ENCODE peak calls at places on chromosomes 4 and X, in four cellular contexts. V is SK-N-SH, C is GM12878, N is A549. I is an unnamed sample.

GRCh38 chr4:126479709-126480108 is 1153.0 kb upstream of the INTU start:
- DNase-seq in V (no peak), C (no peak), N (no peak), I (no peak)

GRCh38 chr4:16264798-16265197 is 38.5 kb upstream of the TAPT1 start:
- DNase-seq in V (peak), C (peak), N (peak), I (peak)

GRCh38 chrX:16870861-16871584 is 861 bp upstream of the RBBP7 start:
- DNase-seq in V (peak), C (no peak), N (no peak), I (no peak)

GRCh38 chr4:25345880-25346279 is 31.2 kb upstream of the ANAPC4 start:
- DNase-seq in V (no peak), C (no peak), N (no peak), I (no peak)

GRCh38 chr4:1802151-1802715 is 9.1 kb downstream of the FGFR3 start:
- DNase-seq in V (no peak), C (no peak), N (no peak), I (peak)

GRCh38 chr4:1767058-1767769 is 25.9 kb upstream of the FGFR3 start:
- DNase-seq in V (peak), C (no peak), N (peak), I (no peak)

GRCh38 chr4:38967260-38968095 is 64.7 kb downstream of the TMEM156 start:
- DNase-seq in V (no peak), C (no peak), N (peak), I (peak)

GRCh38 chr4:136650541-136651277 is 881.6 kb downstream of the PCDH18 start:
- DNase-seq in V (no peak), C (peak), N (peak), I (peak)

GRCh38 chrX:124103966-124104365 is 142.5 kb downstream of the STAG2 start:
- DNase-seq in V (no peak), C (no peak), N (no peak), I (no peak)

GRCh38 chr4:167233523-167234387 is 539 bp downstream of the SPOCK3 start:
- DNase-seq in V (peak), C (no peak), N (peak), I (no peak)

GRCh38 chr4:121662225-121662624 is 34.6 kb downstream of the ANXA5 start:
- DNase-seq in V (no peak), C (no peak), N (no peak), I (no peak)

GRCh38 chr4:125313497-125313896 is 1.3 kb upstream of the FAT4 start:
- DNase-seq in V (peak), C (no peak), N (peak), I (peak)

GRCh38 chr4:185679523-185679922 is 132.5 kb downstream of the SORBS2 start:
- DNase-seq in V (no peak), C (no peak), N (no peak), I (no peak)

GRCh38 chr4:106301393-106302084 is 14.5 kb downstream of the TBCK start:
- DNase-seq in V (no peak), C (no peak), N (no peak), I (no peak)

GRCh38 chr4:93791570-93792195 is 36.9 kb upstream of the ATOH1 start:
- DNase-seq in V (peak), C (no peak), N (peak), I (peak)

GRCh38 chr4:143700060-143700419 is 435 bp downstream of the FREM3 start:
- DNase-seq in V (peak), C (no peak), N (no peak), I (no peak)

GRCh38 chr4:1062419-1062818 is 50.9 kb downstream of the RNF212 start:
- DNase-seq in V (no peak), C (no peak), N (no peak), I (no peak)

GRCh38 chr4:98626350-98626749 is 32.1 kb downstream of the TSPAN5 start:
- DNase-seq in V (no peak), C (no peak), N (peak), I (no peak)

GRCh38 chr4:107304699-107305286 is 268.7 kb upstream of the DKK2 start:
- DNase-seq in V (peak), C (no peak), N (no peak), I (no peak)

GRCh38 chr4:42633605-42634388 is 23.1 kb downstream of the ATP8A1 start:
- DNase-seq in V (no peak), C (no peak), N (no peak), I (no peak)

GRCh38 chrX:40100141-40100536 is 2.4 kb upstream of the BCOR start:
- DNase-seq in V (peak), C (no peak), N (no peak), I (no peak)

GRCh38 chrX:2498781-2499302 is 1.9 kb downstream of the DHRSX start:
- DNase-seq in V (no peak), C (no peak), N (peak), I (peak)

GRCh38 chr4:148216866-148217814 is 225.1 kb downstream of the NR3C2 start:
- DNase-seq in V (no peak), C (peak), N (no peak), I (no peak)

GRCh38 chr4:46124773-46125172 is 919 bp upstream of the GABRG1 start:
- DNase-seq in V (peak), C (no peak), N (no peak), I (no peak)

GRCh38 chr4:148225639-148226038 is 216.6 kb downstream of the NR3C2 start:
- DNase-seq in V (no peak), C (no peak), N (no peak), I (no peak)

GRCh38 chr4:118012142-118012541 is 22.1 kb upstream of the NDST3 start:
- DNase-seq in V (no peak), C (no peak), N (no peak), I (no peak)

DNA sequence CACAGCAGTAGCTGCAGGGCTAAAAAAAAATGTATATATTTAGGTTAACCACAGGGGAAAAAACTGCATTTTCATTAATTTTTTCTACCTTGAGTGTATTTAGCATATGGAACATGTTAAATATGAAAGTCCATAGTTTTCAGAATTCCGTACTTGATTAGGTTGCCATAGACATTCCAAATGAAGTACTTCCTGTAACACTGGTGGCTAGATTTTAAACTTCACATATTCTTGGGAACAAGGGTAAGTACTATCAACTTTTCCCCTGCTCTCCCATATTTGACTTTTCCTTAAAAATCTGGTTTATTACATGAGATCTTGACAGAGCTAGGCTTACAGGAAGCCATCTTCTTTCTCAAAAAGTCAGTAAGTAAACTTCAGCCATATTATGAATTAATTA is 9.8 kb downstream of the SLC7A11 start:
- DNase-seq in V (no peak), C (no peak), N (no peak), I (no peak)
- TF ChIP-seq PBX3 in V (no peak), C (no peak), N (no peak), I (no peak)

DNA sequence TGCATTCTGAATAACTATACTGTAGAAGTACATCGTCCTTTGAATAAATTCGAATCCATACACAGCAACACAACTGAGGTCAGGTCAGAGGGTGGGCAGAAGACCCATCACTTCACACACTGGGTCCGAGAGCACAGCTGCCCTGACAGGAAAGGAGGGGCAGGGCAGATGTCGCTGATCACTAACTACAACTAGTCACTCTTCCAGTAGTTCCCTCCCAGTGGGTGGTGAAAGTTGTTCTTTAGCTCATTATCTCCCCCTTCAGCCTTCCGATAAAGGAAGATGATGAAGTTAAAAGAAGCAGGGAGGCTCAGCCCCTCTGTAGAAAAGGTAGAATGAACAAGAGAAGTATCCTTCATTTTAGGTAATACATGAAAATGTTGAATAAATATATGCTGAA is 278.9 kb downstream of the INPP4B start:
- DNase-seq in V (no peak), C (no peak), N (peak), I (no peak)
- TF ChIP-seq PBX3 in V (no peak), C (no peak), N (no peak), I (no peak)

GRCh38 chr4:5713861-5714260 is 2.9 kb downstream of the EVC start:
- DNase-seq in V (no peak), C (no peak), N (no peak), I (no peak)
- TF ChIP-seq PBX3 in V (no peak), C (no peak), N (no peak), I (no peak)

DNA sequence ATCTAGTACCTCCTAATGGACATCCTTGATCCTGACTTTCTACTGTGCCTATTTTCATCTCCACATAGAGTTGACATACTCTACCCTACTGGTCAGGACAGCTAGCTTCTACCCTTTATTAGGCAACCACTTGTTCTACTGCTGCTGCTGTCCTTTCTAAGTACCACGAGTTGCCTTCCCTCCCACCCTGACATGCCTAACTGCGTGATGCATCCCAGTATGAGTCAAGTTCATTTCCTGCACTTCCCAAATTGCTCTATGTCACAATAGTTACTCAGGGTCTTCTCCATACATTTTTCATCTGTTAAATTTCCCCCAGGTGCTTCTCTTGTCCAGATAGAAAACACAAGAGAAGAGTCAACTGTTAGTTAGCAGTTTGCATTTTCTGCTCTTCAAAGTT is 133.4 kb downstream of the TBC1D19 start:
- DNase-seq in V (no peak), C (no peak), N (no peak), I (no peak)
- TF ChIP-seq PBX3 in V (peak), C (no peak), N (no peak), I (no peak)

GRCh38 chrX:131746491-131746968 is 202.7 kb downstream of the OR13H1 start:
- DNase-seq in V (peak), C (peak), N (peak), I (no peak)
- TF ChIP-seq PBX3 in V (no peak), C (no peak), N (no peak), I (no peak)

I was measured in HepG2.